ENCODE peak calls at places on chromosome 21, in six cellular contexts. K is mammary epithelial cell; H is uterus; Z is GM23248; C is ovary; T is CD8-positive, alpha-beta memory T cell. W is an unnamed sample. For H3K4me1, the result is how much of the 10 kb centered on the place peaks cover.

GRCh38 chr21:28283652-28284490 is 708.8 kb downstream of the LTN1 start:
- DNase-seq in K (no peak), H (peak), Z (peak), C (no peak), T (no peak), W (peak)

GRCh38 chr21:27024316-27024715 is 57.4 kb upstream of the ADAMTS5 start:
- DNase-seq in K (no peak), C (no peak), H (no peak), T (no peak), Z (peak), W (no peak)

GRCh38 chr21:46239817-46240325 is 11.3 kb upstream of the LSS start:
- DNase-seq in C (no peak), K (no peak), Z (no peak), T (no peak), H (no peak), W (no peak)

GRCh38 chr21:35528109-35529042 is 479.3 kb upstream of the RUNX1 start:
- DNase-seq in K (no peak), H (no peak), T (peak), C (peak), Z (no peak), W (no peak)

GRCh38 chr21:38254970-38255369 is 1.8 kb upstream of the KCNJ15 start:
- DNase-seq in Z (no peak), T (no peak), K (peak), H (no peak), C (no peak), W (no peak)

GRCh38 chr21:36096398-36097290 is 26.8 kb downstream of the CBR1 start:
- DNase-seq in H (no peak), C (no peak), K (no peak), Z (no peak), T (no peak), W (no peak)

GRCh38 chr21:26798856-26799751 is 46.1 kb downstream of the ADAMTS1 start:
- DNase-seq in Z (no peak), C (no peak), H (no peak), K (no peak), T (no peak), W (no peak)

GRCh38 chr21:46376231-46376628 is 52.3 kb downstream of the PCNT start:
- DNase-seq in C (no peak), Z (no peak), H (no peak), T (no peak), K (no peak), W (no peak)

GRCh38 chr21:19510653-19511052 is 1107.1 kb upstream of the TMPRSS15 start:
- DNase-seq in T (no peak), Z (no peak), H (no peak), K (no peak), C (no peak), W (no peak)

GRCh38 chr21:34997295-34997694 is 51.8 kb downstream of the RUNX1 start:
- DNase-seq in K (no peak), H (no peak), Z (peak), T (no peak), C (no peak), W (no peak)

GRCh38 chr21:26964379-26964778 is 2.5 kb downstream of the ADAMTS5 start:
- DNase-seq in K (no peak), Z (peak), C (peak), T (no peak), H (peak), W (no peak)

GRCh38 chr21:37028579-37028978 is 22.1 kb downstream of the RIPPLY3 start:
- DNase-seq in K (no peak), Z (no peak), C (no peak), T (no peak), H (no peak), W (no peak)

GRCh38 chr21:20997633-20998455 is at the start of gene NCAM2:
- DNase-seq in T (peak), K (peak), C (peak), H (peak), Z (peak), W (peak)

GRCh38 chr21:38875694-38876492 is 70.2 kb downstream of the ETS2 start:
- DNase-seq in H (no peak), C (no peak), K (peak), Z (peak), T (no peak), W (peak)

GRCh38 chr21:15552914-15553491 is 176.8 kb upstream of the USP25 start:
- DNase-seq in T (no peak), K (peak), Z (peak), C (no peak), H (no peak), W (peak)

GRCh38 chr21:35810431-35810970 is 249.8 kb downstream of the SETD4 start:
- DNase-seq in H (no peak), Z (no peak), T (no peak), C (no peak), K (no peak), W (no peak)

GRCh38 chr21:29130234-29130993 is at the start of gene MAP3K7CL:
- DNase-seq in K (peak), T (no peak), H (peak), Z (peak), C (no peak), W (peak)

GRCh38 chr21:36698160-36699025 is 522 bp upstream of the SIM2 start:
- DNase-seq in Z (no peak), C (no peak), H (no peak), K (no peak), T (no peak), W (no peak)

GRCh38 chr21:36325373-36326010 is 5.5 kb downstream of the MORC3 start:
- DNase-seq in T (no peak), Z (peak), H (no peak), K (peak), C (no peak), W (no peak)

GRCh38 chr21:22993822-22994574 is 1995.8 kb downstream of the NCAM2 start:
- DNase-seq in T (no peak), H (no peak), C (no peak), K (no peak), Z (no peak), W (no peak)

GRCh38 chr21:39673736-39674135 is 61.0 kb downstream of the B3GALT5 start:
- DNase-seq in K (no peak), H (no peak), Z (no peak), T (no peak), C (no peak), W (no peak)

GRCh38 chr21:30813174-30813573 is at the start of gene KRTAP8-1:
- DNase-seq in T (no peak), Z (no peak), C (no peak), H (no peak), K (no peak), W (no peak)

GRCh38 chr21:25934771-25935224 is 200.0 kb downstream of the GABPA start:
- DNase-seq in T (no peak), H (peak), K (peak), C (no peak), Z (peak), W (peak)

GRCh38 chr21:17793675-17794123 is 25.5 kb downstream of the C21orf91 start:
- DNase-seq in H (no peak), K (no peak), T (no peak), Z (peak), C (no peak), W (no peak)
- H3K4me3 ChIP-seq in H (peak), K (no peak), T (peak), Z (no peak), C (no peak), W (no peak)

GRCh38 chr21:42311160-42311559 is 4.0 kb downstream of the TFF3 start:
- DNase-seq in K (no peak), Z (no peak), C (no peak), H (no peak), T (no peak), W (no peak)
- H3K4me1 ChIP-seq in K (under half), Z (under half), C (under half), H (under half), T (under half), W (under half)

DNA sequence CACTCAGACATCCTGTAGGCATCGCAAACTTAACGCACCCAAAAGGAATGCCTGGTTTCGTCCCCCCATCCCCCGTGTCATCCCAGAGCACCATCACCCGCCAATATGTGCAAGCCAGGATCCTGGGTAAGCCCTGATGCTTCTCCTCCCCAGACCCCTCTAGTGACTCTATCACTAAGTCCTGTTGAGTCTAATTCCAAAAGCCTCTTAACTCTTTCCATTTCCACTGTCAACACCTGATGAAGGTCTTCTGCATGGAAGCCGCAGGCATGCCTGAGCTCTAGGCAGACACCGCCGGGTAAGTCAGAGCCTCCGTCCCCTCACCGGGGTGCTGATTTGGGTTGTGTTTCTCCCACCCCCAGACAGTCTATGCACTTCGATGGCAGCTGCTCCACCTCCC is 5.3 kb upstream of the ADARB1 start:
- DNase-seq in H (no peak), Z (no peak), K (no peak), T (no peak), C (no peak), W (no peak)
- H3K27ac ChIP-seq in H (no peak), Z (no peak), K (no peak), T (no peak), C (no peak), W (no peak)

GRCh38 chr21:33071878-33072306 is 2.0 kb downstream of the OLIG1 start:
- DNase-seq in H (no peak), C (no peak), T (no peak), K (peak), Z (peak), W (peak)
- H3K4me3 ChIP-seq in H (no peak), C (peak), T (peak), K (peak), Z (peak), W (peak)

GRCh38 chr21:44428281-44428942 is 26.9 kb upstream of the LRRC3 start:
- DNase-seq in K (peak), T (peak), H (no peak), C (no peak), Z (peak), W (no peak)

GRCh38 chr21:44427241-44428120 is 27.8 kb upstream of the LRRC3 start:
- DNase-seq in H (no peak), Z (no peak), K (no peak), C (no peak), T (no peak), W (no peak)

GRCh38 chr21:44431300-44431699 is 24.0 kb upstream of the LRRC3 start:
- DNase-seq in H (no peak), K (no peak), Z (no peak), T (no peak), C (no peak), W (no peak)

GRCh38 chr21:44426663-44427191 is 28.6 kb upstream of the LRRC3 start:
- DNase-seq in T (no peak), Z (no peak), C (peak), K (no peak), H (no peak), W (no peak)

GRCh38 chr21:44429894-44430293 is 25.4 kb upstream of the LRRC3 start:
- DNase-seq in T (no peak), K (no peak), H (no peak), Z (peak), C (no peak), W (no peak)
- H3K4me1 ChIP-seq in T (under half), K (under half), H (under half), Z (under half), C (under half), W (under half)